ENCODE peak calls at places on chromosomes 2 and 18, in nine cellular contexts. Z, N, L, O, I, U, C, P and K are unnamed samples.

GRCh38 chr2:120932472-120932871 is 196.8 kb downstream of the GLI2 start:
- DNase-seq in Z (no peak), N (peak), L (no peak), O (no peak), I (no peak), U (no peak), C (no peak), P (no peak), K (no peak)

GRCh38 chr2:100196786-100197494 is 54.5 kb upstream of the AFF3 start:
- DNase-seq in Z (no peak), N (peak), L (no peak), O (no peak), I (no peak), U (no peak), C (peak), P (no peak), K (no peak)

GRCh38 chr2:108968619-108969018 is 20.4 kb downstream of the EDAR start:
- DNase-seq in Z (no peak), N (peak), L (no peak), O (no peak), I (peak), U (peak), C (no peak), P (no peak), K (no peak)

GRCh38 chr2:28678944-28679343 is 72.7 kb upstream of the PPP1CB start:
- DNase-seq in Z (no peak), N (no peak), L (peak), O (no peak), I (no peak), U (no peak), C (no peak), P (no peak), K (no peak)

GRCh38 chr2:239380831-239381708 is 19.8 kb downstream of the HDAC4 start:
- DNase-seq in Z (peak), N (no peak), L (no peak), O (no peak), I (peak), U (no peak), C (no peak), P (peak), K (no peak)

GRCh38 chr2:127146820-127147502 is 40.0 kb upstream of the BIN1 start:
- DNase-seq in Z (no peak), N (peak), L (no peak), O (no peak), I (no peak), U (no peak), C (no peak), P (no peak), K (no peak)

GRCh38 chr2:175805442-175806114 is 196.5 kb downstream of the LNPK start:
- DNase-seq in Z (no peak), N (no peak), L (no peak), O (no peak), I (peak), U (no peak), C (peak), P (no peak), K (no peak)

GRCh38 chr2:84781942-84782716 is 98.8 kb downstream of the TRABD2A start:
- DNase-seq in Z (no peak), N (peak), L (peak), O (no peak), I (peak), U (peak), C (no peak), P (peak), K (no peak)

GRCh38 chr2:165870346-165870745 is 76.3 kb upstream of the GALNT3 start:
- DNase-seq in Z (no peak), N (no peak), L (no peak), O (no peak), I (peak), U (no peak), C (no peak), P (no peak), K (no peak)

GRCh38 chr2:180124273-180124881 is 117.3 kb upstream of the CWC22 start:
- DNase-seq in Z (no peak), N (peak), L (no peak), O (peak), I (peak), U (peak), C (peak), P (no peak), K (peak)

GRCh38 chr2:147641644-147642043 is 203.2 kb upstream of the ACVR2A start:
- DNase-seq in Z (no peak), N (peak), L (no peak), O (no peak), I (no peak), U (peak), C (no peak), P (no peak), K (no peak)

GRCh38 chr2:205370726-205371125 is 311.6 kb upstream of the NRP2 start:
- DNase-seq in Z (no peak), N (no peak), L (no peak), O (no peak), I (no peak), U (no peak), C (no peak), P (no peak), K (no peak)

GRCh38 chr18:7575465-7576026 is 8.4 kb downstream of the PTPRM start:
- DNase-seq in Z (no peak), N (peak), L (no peak), O (peak), I (no peak), U (peak), C (peak), P (no peak), K (peak)

GRCh38 chr2:152627010-152627957 is 90.0 kb downstream of the PRPF40A start:
- DNase-seq in Z (no peak), N (peak), L (no peak), O (peak), I (peak), U (peak), C (peak), P (no peak), K (peak)

GRCh38 chr2:120252207-120253020 is at the start of gene RALB:
- DNase-seq in Z (peak), N (peak), L (peak), O (peak), I (peak), U (peak), C (peak), P (peak), K (peak)

GRCh38 chr2:30262716-30263309 is 31.5 kb downstream of the LBH start:
- DNase-seq in Z (no peak), N (no peak), L (no peak), O (no peak), I (no peak), U (no peak), C (no peak), P (no peak), K (no peak)

GRCh38 chr2:46481541-46482193 is 2.3 kb downstream of the TMEM247 start:
- DNase-seq in Z (no peak), N (peak), L (no peak), O (peak), I (no peak), U (peak), C (peak), P (no peak), K (no peak)

GRCh38 chr2:68653034-68653433 is 9.7 kb downstream of the PROKR1 start:
- DNase-seq in Z (no peak), N (peak), L (peak), O (no peak), I (no peak), U (peak), C (no peak), P (no peak), K (no peak)

GRCh38 chr2:98907385-98907784 is 28.6 kb downstream of the CRACDL start:
- DNase-seq in Z (no peak), N (no peak), L (no peak), O (no peak), I (no peak), U (no peak), C (no peak), P (no peak), K (no peak)

GRCh38 chr2:219352448-219353023 is 20.0 kb upstream of the RESP18 start:
- DNase-seq in Z (peak), N (peak), L (peak), O (peak), I (peak), U (peak), C (peak), P (peak), K (peak)